ENCODE peak calls at places on chromosome 12, in ten cellular contexts. One of them, this sample, is unnamed.
A peak's percentile ranks its signal among the peaks of the same experiment; 100 is the strongest.

GRCh38 chr12:62654558-62655241 is 188.1 kb downstream of the MON2 start:
- DNase-seq in nucleus accumbens: no peak
- DNase-seq in NCI-H460: no peak
- DNase-seq in stimulated activated CD4-positive, alpha-beta T cell treated with anti-CD3 and anti-CD28 coated beads, Interleukin-2, amount 100 ng/mL, for 48 hours: no peak
- DNase-seq in Caki2: no peak
- DNase-seq in GM12878: no peak
- DNase-seq in coronary artery: no peak
- DNase-seq in A549: no peak
- DNase-seq in endothelial cell: no peak
- DNase-seq in Ammon's horn: no peak
- DNase-seq in this sample: no peak

GRCh38 chr12:76025601-76026575 is 5.7 kb downstream of the PHLDA1 start:
- DNase-seq in nucleus accumbens: no peak
- DNase-seq in NCI-H460: no peak
- DNase-seq in stimulated activated CD4-positive, alpha-beta T cell treated with anti-CD3 and anti-CD28 coated beads, Interleukin-2, amount 100 ng/mL, for 48 hours: no peak
- DNase-seq in Caki2: peak; percentile 47
- DNase-seq in GM12878: no peak
- DNase-seq in coronary artery: no peak
- DNase-seq in A549: no peak
- DNase-seq in endothelial cell: no peak
- DNase-seq in Ammon's horn: no peak
- DNase-seq in this sample: no peak

GRCh38 chr12:52413787-52414345 is 7.7 kb upstream of the KRT82 start:
- DNase-seq in nucleus accumbens: no peak
- DNase-seq in NCI-H460: no peak
- DNase-seq in stimulated activated CD4-positive, alpha-beta T cell treated with anti-CD3 and anti-CD28 coated beads, Interleukin-2, amount 100 ng/mL, for 48 hours: no peak
- DNase-seq in Caki2: no peak
- DNase-seq in GM12878: no peak
- DNase-seq in coronary artery: no peak
- DNase-seq in A549: no peak
- DNase-seq in endothelial cell: no peak
- DNase-seq in Ammon's horn: no peak
- DNase-seq in this sample: no peak

GRCh38 chr12:55019784-55020183 is at the start of gene NEUROD4:
- DNase-seq in nucleus accumbens: no peak
- DNase-seq in NCI-H460: peak; percentile 62
- DNase-seq in stimulated activated CD4-positive, alpha-beta T cell treated with anti-CD3 and anti-CD28 coated beads, Interleukin-2, amount 100 ng/mL, for 48 hours: peak; percentile 2
- DNase-seq in Caki2: peak; percentile 81
- DNase-seq in GM12878: no peak
- DNase-seq in coronary artery: no peak
- DNase-seq in A549: no peak
- DNase-seq in endothelial cell: peak; percentile 85
- DNase-seq in Ammon's horn: peak; percentile 35
- DNase-seq in this sample: no peak

GRCh38 chr12:79019672-79020071 is 155.1 kb downstream of the SYT1 start:
- DNase-seq in nucleus accumbens: no peak
- DNase-seq in NCI-H460: no peak
- DNase-seq in stimulated activated CD4-positive, alpha-beta T cell treated with anti-CD3 and anti-CD28 coated beads, Interleukin-2, amount 100 ng/mL, for 48 hours: no peak
- DNase-seq in Caki2: no peak
- DNase-seq in GM12878: peak; percentile 12
- DNase-seq in coronary artery: no peak
- DNase-seq in A549: no peak
- DNase-seq in endothelial cell: no peak
- DNase-seq in Ammon's horn: no peak
- DNase-seq in this sample: no peak

GRCh38 chr12:112370868-112371510 is 11.2 kb downstream of the HECTD4 start:
- DNase-seq in nucleus accumbens: no peak
- DNase-seq in NCI-H460: no peak
- DNase-seq in stimulated activated CD4-positive, alpha-beta T cell treated with anti-CD3 and anti-CD28 coated beads, Interleukin-2, amount 100 ng/mL, for 48 hours: no peak
- DNase-seq in Caki2: no peak
- DNase-seq in GM12878: no peak
- DNase-seq in coronary artery: no peak
- DNase-seq in A549: no peak
- DNase-seq in endothelial cell: no peak
- DNase-seq in Ammon's horn: no peak
- DNase-seq in this sample: no peak

GRCh38 chr12:13234045-13234641 is 37.6 kb downstream of the EMP1 start:
- DNase-seq in nucleus accumbens: no peak
- DNase-seq in NCI-H460: peak; percentile 58
- DNase-seq in stimulated activated CD4-positive, alpha-beta T cell treated with anti-CD3 and anti-CD28 coated beads, Interleukin-2, amount 100 ng/mL, for 48 hours: peak; percentile 19
- DNase-seq in Caki2: peak; percentile 39
- DNase-seq in GM12878: no peak
- DNase-seq in coronary artery: no peak
- DNase-seq in A549: peak; percentile 73
- DNase-seq in endothelial cell: peak; percentile 67
- DNase-seq in Ammon's horn: no peak
- DNase-seq in this sample: no peak

GRCh38 chr12:685388-685787 is 22.1 kb upstream of the NINJ2 start:
- DNase-seq in nucleus accumbens: no peak
- DNase-seq in NCI-H460: no peak
- DNase-seq in stimulated activated CD4-positive, alpha-beta T cell treated with anti-CD3 and anti-CD28 coated beads, Interleukin-2, amount 100 ng/mL, for 48 hours: peak; percentile 51
- DNase-seq in Caki2: peak; percentile 64
- DNase-seq in GM12878: peak; percentile 88
- DNase-seq in coronary artery: no peak
- DNase-seq in A549: no peak
- DNase-seq in endothelial cell: peak; percentile 18
- DNase-seq in Ammon's horn: peak; percentile 43
- DNase-seq in this sample: no peak

GRCh38 chr12:54138219-54138618 is 50.6 kb downstream of the SMUG1 start:
- DNase-seq in nucleus accumbens: no peak
- DNase-seq in NCI-H460: no peak
- DNase-seq in stimulated activated CD4-positive, alpha-beta T cell treated with anti-CD3 and anti-CD28 coated beads, Interleukin-2, amount 100 ng/mL, for 48 hours: no peak
- DNase-seq in Caki2: no peak
- DNase-seq in GM12878: no peak
- DNase-seq in coronary artery: no peak
- DNase-seq in A549: no peak
- DNase-seq in endothelial cell: no peak
- DNase-seq in Ammon's horn: no peak
- DNase-seq in this sample: no peak

GRCh38 chr12:113249546-113249945 is 28.3 kb downstream of the TPCN1 start:
- DNase-seq in nucleus accumbens: no peak
- DNase-seq in NCI-H460: no peak
- DNase-seq in stimulated activated CD4-positive, alpha-beta T cell treated with anti-CD3 and anti-CD28 coated beads, Interleukin-2, amount 100 ng/mL, for 48 hours: no peak
- DNase-seq in Caki2: no peak
- DNase-seq in GM12878: no peak
- DNase-seq in coronary artery: no peak
- DNase-seq in A549: no peak
- DNase-seq in endothelial cell: no peak
- DNase-seq in Ammon's horn: no peak
- DNase-seq in this sample: no peak

GRCh38 chr12:111270128-111270651 is 98.7 kb downstream of the PHETA1 start:
- DNase-seq in nucleus accumbens: no peak
- DNase-seq in NCI-H460: no peak
- DNase-seq in stimulated activated CD4-positive, alpha-beta T cell treated with anti-CD3 and anti-CD28 coated beads, Interleukin-2, amount 100 ng/mL, for 48 hours: no peak
- DNase-seq in Caki2: no peak
- DNase-seq in GM12878: no peak
- DNase-seq in coronary artery: no peak
- DNase-seq in A549: no peak
- DNase-seq in endothelial cell: no peak
- DNase-seq in Ammon's horn: peak; percentile 10
- DNase-seq in this sample: no peak

GRCh38 chr12:68042212-68042699 is 53.0 kb downstream of the IFNG-AS1 start:
- DNase-seq in nucleus accumbens: no peak
- DNase-seq in NCI-H460: no peak
- DNase-seq in stimulated activated CD4-positive, alpha-beta T cell treated with anti-CD3 and anti-CD28 coated beads, Interleukin-2, amount 100 ng/mL, for 48 hours: peak; percentile 3
- DNase-seq in Caki2: peak; percentile 26
- DNase-seq in GM12878: peak; percentile 65
- DNase-seq in coronary artery: no peak
- DNase-seq in A549: no peak
- DNase-seq in endothelial cell: no peak
- DNase-seq in Ammon's horn: no peak
- DNase-seq in this sample: peak; percentile 53

GRCh38 chr12:52200783-52201519 is 9.1 kb upstream of the KRT80 start:
- DNase-seq in nucleus accumbens: no peak
- DNase-seq in NCI-H460: no peak
- DNase-seq in stimulated activated CD4-positive, alpha-beta T cell treated with anti-CD3 and anti-CD28 coated beads, Interleukin-2, amount 100 ng/mL, for 48 hours: no peak
- DNase-seq in Caki2: no peak
- DNase-seq in GM12878: no peak
- DNase-seq in coronary artery: no peak
- DNase-seq in A549: no peak
- DNase-seq in endothelial cell: no peak
- DNase-seq in Ammon's horn: no peak
- DNase-seq in this sample: no peak

GRCh38 chr12:56487448-56488040 is 417 bp downstream of the GLS2 start:
- DNase-seq in nucleus accumbens: peak; percentile 68
- DNase-seq in NCI-H460: no peak
- DNase-seq in stimulated activated CD4-positive, alpha-beta T cell treated with anti-CD3 and anti-CD28 coated beads, Interleukin-2, amount 100 ng/mL, for 48 hours: peak; percentile 30
- DNase-seq in Caki2: no peak
- DNase-seq in GM12878: no peak
- DNase-seq in coronary artery: no peak
- DNase-seq in A549: no peak
- DNase-seq in endothelial cell: peak; percentile 23
- DNase-seq in Ammon's horn: peak; percentile 46
- DNase-seq in this sample: no peak

GRCh38 chr12:95277139-95277538 is 59.5 kb downstream of the VEZT start:
- DNase-seq in nucleus accumbens: no peak
- DNase-seq in NCI-H460: no peak
- DNase-seq in stimulated activated CD4-positive, alpha-beta T cell treated with anti-CD3 and anti-CD28 coated beads, Interleukin-2, amount 100 ng/mL, for 48 hours: no peak
- DNase-seq in Caki2: peak; percentile 10
- DNase-seq in GM12878: no peak
- DNase-seq in coronary artery: no peak
- DNase-seq in A549: no peak
- DNase-seq in endothelial cell: no peak
- DNase-seq in Ammon's horn: peak; percentile 67
- DNase-seq in this sample: no peak

This sample was measured in GM12864.